ENCODE peak calls at places on chromosomes 13 and 19, in six cellular contexts. Q is AG04450; D is CD8-positive, alpha-beta T cell; L is body of pancreas; K is esophagus squamous epithelium; O is astrocyte. S is an unnamed sample.
A peak's percentile ranks its signal among the peaks of the same experiment; 100 is the strongest.

GRCh38 chr19:23991170-23991569 is 76.5 kb downstream of the ZNF726 start:
- DNase-seq in Q (no peak), L (peak; percentile 34), D (peak; percentile 36), K (no peak), O (peak; percentile 44), S (peak; percentile 1)

GRCh38 chr13:35470671-35471465 is 5.6 kb downstream of the MAB21L1 start:
- DNase-seq in L (no peak), O (peak; percentile 25), D (no peak), Q (no peak), K (no peak), S (peak; percentile 85)

GRCh38 chr13:24223341-24224231 is 63.1 kb downstream of the SPATA13 start:
- DNase-seq in D (no peak), Q (no peak), K (no peak), L (no peak), O (no peak), S (no peak)

GRCh38 chr13:20873348-20873747 is 29.2 kb downstream of the XPO4 start:
- DNase-seq in D (no peak), L (no peak), K (no peak), Q (no peak), O (peak; percentile 60), S (peak; percentile 9)

GRCh38 chr19:33704271-33704670 is 82.5 kb downstream of the CHST8 start:
- DNase-seq in K (no peak), Q (no peak), L (no peak), O (no peak), D (no peak), S (no peak)

GRCh38 chr13:44212633-44213387 is 160.8 kb upstream of the SERP2 start:
- DNase-seq in D (no peak), K (no peak), O (no peak), L (no peak), Q (peak; percentile 45), S (peak; percentile 84)

GRCh38 chr13:95002968-95003813 is 290.8 kb upstream of the SOX21 start:
- DNase-seq in O (no peak), L (no peak), D (no peak), K (no peak), Q (no peak), S (no peak)

GRCh38 chr13:84917252-84917878 is 881.9 kb downstream of the SLITRK6 start:
- DNase-seq in L (no peak), O (peak; percentile 19), K (no peak), D (no peak), Q (no peak), S (peak; percentile 15)

GRCh38 chr19:18155095-18156087 is 2.4 kb downstream of the PIK3R2 start:
- DNase-seq in L (no peak), O (no peak), D (no peak), Q (no peak), K (no peak), S (no peak)

GRCh38 chr19:43651758-43652545 is 12.3 kb upstream of the CADM4 start:
- DNase-seq in Q (peak; percentile 27), K (no peak), L (peak; percentile 77), O (peak; percentile 29), D (no peak), S (peak; percentile 82)

GRCh38 chr19:47512183-47512947 is 2.5 kb downstream of the NAPA start:
- DNase-seq in D (no peak), L (peak; percentile 83), K (no peak), O (no peak), Q (no peak), S (no peak)

GRCh38 chr13:53064721-53065120 is 36.1 kb downstream of the OLFM4 start:
- DNase-seq in O (no peak), Q (no peak), D (no peak), L (peak; percentile 72), K (no peak), S (no peak)

GRCh38 chr13:64992314-64992713 is 2237.8 kb downstream of the PCDH9 start:
- DNase-seq in O (peak; percentile 1), D (no peak), Q (peak; percentile 2), L (no peak), K (no peak), S (no peak)

GRCh38 chr13:28743499-28744083 is 24.8 kb upstream of the SLC46A3 start:
- DNase-seq in L (no peak), K (no peak), O (no peak), Q (no peak), D (no peak), S (no peak)
- H3K27ac ChIP-seq in L (no peak overlapping the region), K (peak overlapping the region; percentile 53), O (peak overlapping the region; percentile 31), Q (peak overlapping the region; percentile 11), D (no peak overlapping the region), S (peak overlapping the region; percentile 72)

GRCh38 chr19:17112700-17113099 is 37.1 kb downstream of the MYO9B start:
- DNase-seq in O (no peak), Q (no peak), K (no peak), D (no peak), L (no peak), S (no peak)
- H3K27ac ChIP-seq in O (no peak overlapping the region), Q (no peak overlapping the region), K (peak overlapping the region; percentile 83), D (no peak overlapping the region), L (no peak overlapping the region), S (no peak overlapping the region)

DNA sequence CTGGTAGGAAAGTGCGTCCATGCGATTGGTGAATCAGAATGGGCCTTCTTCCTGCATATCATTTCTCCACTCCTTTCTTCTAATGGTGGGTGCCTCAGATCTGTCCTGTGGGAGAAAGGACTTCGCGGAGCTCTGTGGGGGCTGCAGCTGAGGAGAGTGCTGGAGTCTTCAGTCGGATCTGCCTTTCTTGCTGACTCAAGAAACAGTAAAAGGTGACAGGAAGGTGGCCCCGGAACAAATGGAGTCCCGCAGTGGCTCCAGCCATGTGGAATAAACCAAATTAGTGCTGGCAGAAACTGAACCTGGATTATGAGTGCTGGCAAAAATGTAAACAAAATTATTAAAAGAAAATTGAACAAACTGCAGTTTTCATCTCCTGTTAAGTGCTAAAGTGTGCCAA is 15.1 kb upstream of the GAS6 start:
- DNase-seq in L (peak; percentile 7), O (no peak), D (no peak), K (no peak), Q (no peak), S (no peak)
- H3K27ac ChIP-seq in L (no peak overlapping the region), O (no peak overlapping the region), D (no peak overlapping the region), K (peak overlapping the region; percentile 7), Q (no peak overlapping the region), S (no peak overlapping the region)

GRCh38 chr19:40445945-40446784 is 2.0 kb upstream of the SERTAD3 start:
- DNase-seq in D (no peak), O (no peak), Q (no peak), K (no peak), L (no peak), S (peak; percentile 92)
- H3K27ac ChIP-seq in D (no peak overlapping the region), O (no peak overlapping the region), Q (no peak overlapping the region), K (peak overlapping the region; percentile 62), L (no peak overlapping the region), S (no peak overlapping the region)

GRCh38 chr13:54210397-54211050 is 1181.9 kb downstream of the OLFM4 start:
- DNase-seq in L (no peak), Q (no peak), D (no peak), O (no peak), K (no peak), S (peak; percentile 68)
- H3K27ac ChIP-seq in L (no peak overlapping the region), Q (no peak overlapping the region), D (no peak overlapping the region), O (no peak overlapping the region), K (no peak overlapping the region), S (peak overlapping the region; percentile 41)

GRCh38 chr13:46062190-46062589 is 9.6 kb upstream of the ZC3H13 start:
- DNase-seq in K (no peak), O (no peak), Q (no peak), L (no peak), D (no peak), S (no peak)

GRCh38 chr13:46059405-46059804 is 6.9 kb upstream of the ZC3H13 start:
- DNase-seq in D (no peak), K (no peak), L (no peak), Q (no peak), O (no peak), S (no peak)

GRCh38 chr13:46053162-46054012 is 841 bp upstream of the ZC3H13 start:
- DNase-seq in D (no peak), L (no peak), K (no peak), O (no peak), Q (no peak), S (no peak)

GRCh38 chr13:46058268-46058667 is 5.7 kb upstream of the ZC3H13 start:
- DNase-seq in L (no peak), O (no peak), K (no peak), Q (no peak), D (no peak), S (no peak)

DNA sequence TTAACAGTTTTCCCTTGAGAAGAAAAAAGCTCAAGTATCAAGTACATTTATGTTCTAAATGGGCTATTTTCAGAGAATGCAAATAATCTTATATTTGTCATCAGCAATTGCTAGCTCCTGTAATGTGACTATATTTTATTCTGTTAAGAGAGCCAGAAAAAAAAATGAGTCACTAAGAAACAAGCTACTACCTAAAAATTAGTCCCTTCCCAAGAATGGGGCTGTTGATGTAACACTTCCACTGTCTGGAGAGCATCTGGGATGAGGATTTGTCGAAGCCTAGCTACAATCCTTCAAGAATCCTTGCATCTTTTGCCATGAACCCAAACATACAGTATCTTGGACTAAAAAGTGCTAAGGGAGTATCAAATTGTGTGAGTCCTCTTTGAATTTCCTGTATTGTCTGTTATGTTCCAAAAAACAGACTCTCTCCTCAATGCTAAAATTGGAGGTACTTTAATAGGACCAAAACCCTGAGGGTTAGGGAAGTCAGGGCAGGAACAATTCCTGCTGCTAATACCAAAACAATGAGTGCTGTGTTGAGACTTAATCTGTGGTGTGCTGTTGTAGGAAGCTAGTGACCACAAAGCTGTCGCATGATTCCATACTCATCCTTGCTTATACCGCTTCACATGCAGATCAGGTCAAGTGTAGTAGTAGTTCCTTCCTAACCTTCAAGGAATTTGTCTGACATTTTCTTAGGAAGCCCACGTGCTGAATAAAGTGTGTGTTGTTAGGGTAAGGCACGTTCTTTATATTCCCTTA is 4.9 kb upstream of the ZC3H13 start:
- DNase-seq in K (no peak), Q (no peak), O (no peak), L (no peak), D (no peak), S (peak; percentile 25)
- H3K27ac ChIP-seq in K (no peak overlapping the region), Q (no peak overlapping the region), O (no peak overlapping the region), L (no peak overlapping the region), D (no peak overlapping the region), S (no peak overlapping the region)

GRCh38 chr13:46598140-46598819 is 45.3 kb downstream of the LRCH1 start:
- DNase-seq in O (no peak), D (no peak), K (no peak), L (no peak), Q (no peak), S (no peak)
- H3K27ac ChIP-seq in O (no peak overlapping the region), D (no peak overlapping the region), K (peak overlapping the region; percentile 25), L (no peak overlapping the region), Q (no peak overlapping the region), S (no peak overlapping the region)

GRCh38 chr13:50714886-50715285 is 128.6 kb downstream of the DLEU7 start:
- DNase-seq in O (no peak), Q (no peak), L (no peak), D (no peak), K (no peak), S (no peak)

GRCh38 chr13:50715402-50716146 is 127.9 kb downstream of the DLEU7 start:
- DNase-seq in D (no peak), O (no peak), L (no peak), Q (no peak), K (no peak), S (no peak)

GRCh38 chr13:50712882-50713281 is 130.6 kb downstream of the DLEU7 start:
- DNase-seq in K (no peak), O (no peak), L (no peak), Q (no peak), D (no peak), S (no peak)

GRCh38 chr13:50712469-50712868 is 131.0 kb downstream of the DLEU7 start:
- DNase-seq in O (no peak), L (no peak), K (no peak), D (no peak), Q (no peak), S (no peak)

GRCh38 chr13:50713849-50714248 is 129.6 kb downstream of the DLEU7 start:
- DNase-seq in D (no peak), Q (peak; percentile 34), K (no peak), O (peak; percentile 98), L (no peak), S (no peak)
- H3K27ac ChIP-seq in D (no peak overlapping the region), Q (no peak overlapping the region), K (peak overlapping the region; percentile 11), O (no peak overlapping the region), L (no peak overlapping the region), S (no peak overlapping the region)